ENCODE peak calls at places on chromosomes 5 and 9, in five cellular contexts. A is activated naive CD4-positive, alpha-beta T cell treated with anti-CD3 and anti-CD28 coated beads, Interleukin-2, amount 10 ng/mL, durations not matched to agents 7 days and 5 days; X is A172; Z is NB4; E is SW 1271. H is an unnamed sample.
A peak's percentile ranks its signal among the peaks of the same experiment; 100 is the strongest.

GRCh38 chr9:108093773-108094675 is 604.5 kb upstream of the KLF4 start:
- DNase-seq in Z (no peak), X (peak; percentile 94), A (no peak), E (no peak), H (no peak)

GRCh38 chr5:98314262-98314661 is 459.2 kb upstream of the RGMB start:
- DNase-seq in Z (no peak), E (peak; percentile 82), A (no peak), X (peak; percentile 92), H (no peak)

GRCh38 chr9:130607640-130608420 is 28.5 kb downstream of the FUBP3 start:
- DNase-seq in X (no peak), Z (no peak), E (no peak), A (no peak), H (no peak)

GRCh38 chr9:119611564-119611963 is 242.3 kb upstream of the BRINP1 start:
- DNase-seq in A (no peak), X (no peak), Z (no peak), E (no peak), H (no peak)

GRCh38 chr5:132053483-132053882 is 7.0 kb upstream of the IL3 start:
- DNase-seq in E (no peak), X (no peak), Z (no peak), A (peak; percentile 7), H (no peak)

GRCh38 chr9:36319806-36320205 is 61.6 kb upstream of the GNE start:
- DNase-seq in E (no peak), X (no peak), A (no peak), Z (no peak), H (no peak)

GRCh38 chr9:89654025-89654662 is 49.3 kb downstream of the GADD45G start:
- DNase-seq in Z (no peak), X (no peak), E (no peak), A (no peak), H (no peak)

GRCh38 chr5:132225165-132226032 is 2.3 kb downstream of the P4HA2 start:
- DNase-seq in Z (peak; percentile 17), E (no peak), A (no peak), X (peak; percentile 41), H (no peak)

GRCh38 chr5:73637565-73637964 is 11.6 kb downstream of the ARHGEF28 start:
- DNase-seq in E (no peak), Z (no peak), X (no peak), A (no peak), H (no peak)

GRCh38 chr5:53943938-53944337 is 366.4 kb downstream of the ARL15 start:
- DNase-seq in Z (no peak), X (no peak), A (no peak), E (no peak), H (no peak)

GRCh38 chr5:135442387-135443256 is 4.5 kb downstream of the DCANP1 start:
- DNase-seq in Z (no peak), X (no peak), E (no peak), A (no peak), H (no peak)

GRCh38 chr9:91729558-91729842 is 220.5 kb downstream of the ROR2 start:
- DNase-seq in Z (no peak), E (no peak), X (no peak), A (no peak), H (no peak)

GRCh38 chr9:95821999-95822398 is 53.5 kb upstream of the ERCC6L2 start:
- DNase-seq in X (no peak), Z (no peak), E (no peak), A (no peak), H (no peak)

GRCh38 chr5:139416651-139417050 is 12.8 kb upstream of the SPATA24 start:
- DNase-seq in Z (no peak), A (peak; percentile 6), X (no peak), E (no peak), H (no peak)

GRCh38 chr5:172603425-172603824 is 37.6 kb upstream of the NEURL1B start:
- DNase-seq in E (no peak), Z (no peak), X (no peak), A (no peak), H (no peak)

GRCh38 chr9:2291980-2292704 is 277.0 kb downstream of the SMARCA2 start:
- DNase-seq in Z (no peak), X (no peak), A (no peak), E (no peak), H (no peak)

GRCh38 chr5:174731214-174732039 is 7.0 kb downstream of the MSX2 start:
- DNase-seq in X (no peak), A (no peak), Z (no peak), E (no peak), H (no peak)

GRCh38 chr9:121958530-121958929 is 134.6 kb downstream of the TTLL11 start:
- DNase-seq in X (peak; percentile 41), Z (peak; percentile 47), A (no peak), E (no peak), H (no peak)

GRCh38 chr9:135849186-135849585 is 58.2 kb downstream of the CAMSAP1 start:
- DNase-seq in Z (no peak), X (no peak), A (no peak), E (no peak), H (no peak)

GRCh38 chr5:15203376-15203775 is 296.6 kb upstream of the FBXL7 start:
- DNase-seq in Z (no peak), A (no peak), X (peak; percentile 53), E (no peak), H (no peak)

GRCh38 chr9:93677641-93678136 is 101.3 kb downstream of the PHF2 start:
- DNase-seq in E (no peak), A (no peak), X (no peak), Z (no peak), H (no peak)

GRCh38 chr9:109035684-109036423 is 22.6 kb upstream of the CTNNAL1 start:
- DNase-seq in A (no peak), X (peak; percentile 95), Z (no peak), E (peak; percentile 84), H (no peak)

GRCh38 chr9:130208600-130209347 is 36.6 kb downstream of the NCS1 start:
- DNase-seq in A (no peak), X (peak; percentile 26), Z (peak; percentile 87), E (no peak), H (no peak)

GRCh38 chr9:135990468-135991429 is 29.6 kb upstream of the UBAC1 start:
- DNase-seq in Z (peak; percentile 54), E (no peak), A (peak; percentile 63), X (peak; percentile 46), H (peak; percentile 22)

GRCh38 chr5:169162407-169162806 is 138.5 kb downstream of the SLIT3 start:
- DNase-seq in E (no peak), X (peak; percentile 86), Z (no peak), A (no peak), H (no peak)

GRCh38 chr5:87233122-87233521 is 34.6 kb upstream of the RASA1 start:
- DNase-seq in E (no peak), A (no peak), Z (peak; percentile 80), X (no peak), H (no peak)

GRCh38 chr5:179312557-179313235 is 32.6 kb downstream of the ADAMTS2 start:
- DNase-seq in E (no peak), A (no peak), X (no peak), Z (no peak), H (no peak)

GRCh38 chr5:10333154-10334006 is 20.1 kb upstream of the MARCHF6 start:
- DNase-seq in Z (peak; percentile 65), X (no peak), E (no peak), A (no peak), H (no peak)

GRCh38 chr5:150486402-150487198 is 21.3 kb upstream of the NDST1 start:
- DNase-seq in X (peak; percentile 74), A (peak; percentile 46), E (no peak), Z (peak; percentile 71), H (no peak)

GRCh38 chr9:36725777-36726356 is 153.2 kb downstream of the MELK start:
- DNase-seq in Z (no peak), A (no peak), E (no peak), X (no peak), H (no peak)

GRCh38 chr9:38249587-38250210 is 142.8 kb upstream of the ALDH1B1 start:
- DNase-seq in Z (no peak), A (no peak), E (no peak), X (no peak), H (no peak)

GRCh38 chr5:139795074-139796001 is at the start of gene PSD2:
- DNase-seq in Z (no peak), E (no peak), A (peak; percentile 35), X (no peak), H (no peak)